ENCODE peak calls at places on chromosomes 3 and 15, in six cellular contexts. W, N, C, J, F and H are unnamed samples.

GRCh38 chr3:115272036-115272824 is 125.1 kb upstream of the ZBTB20 start:
- DNase-seq in N (no peak), C (no peak), F (peak; percentile 68), W (no peak), J (no peak), H (no peak)

GRCh38 chr3:72818915-72819314 is 29.3 kb downstream of the SHQ1 start:
- DNase-seq in C (no peak), J (no peak), N (no peak), F (peak; percentile 61), W (no peak), H (no peak)

GRCh38 chr15:65981837-65982696 is 112.8 kb downstream of the RAB11A start:
- DNase-seq in J (peak; percentile 9), W (peak; percentile 64), N (no peak), F (no peak), C (no peak), H (peak; percentile 50)

GRCh38 chr3:124829175-124829818 is 57.9 kb downstream of the ITGB5 start:
- DNase-seq in F (no peak), J (no peak), N (no peak), C (peak; percentile 46), W (no peak), H (no peak)

GRCh38 chr3:57974796-57975388 is 33.3 kb upstream of the FLNB start:
- DNase-seq in F (peak; percentile 95), N (peak; percentile 82), W (no peak), C (no peak), J (no peak), H (no peak)

GRCh38 chr15:56342653-56343052 is 22.6 kb upstream of the TEX9 start:
- DNase-seq in W (no peak), F (peak; percentile 33), J (no peak), N (no peak), C (no peak), H (no peak)

GRCh38 chr3:195711813-195712534 is 8.8 kb upstream of the MUC20 start:
- DNase-seq in W (no peak), N (no peak), J (no peak), C (no peak), F (no peak), H (peak; percentile 72)

GRCh38 chr3:125054436-125055164 is 1.2 kb downstream of the HEG1 start:
- DNase-seq in W (no peak), C (peak; percentile 45), J (peak; percentile 12), F (peak; percentile 68), N (no peak), H (peak; percentile 39)

GRCh38 chr15:39153058-39153457 is 427.8 kb upstream of the THBS1 start:
- DNase-seq in N (no peak), W (no peak), C (no peak), F (no peak), J (no peak), H (no peak)

GRCh38 chr3:66816110-66816761 is 181.9 kb upstream of the KBTBD8 start:
- DNase-seq in W (no peak), C (no peak), J (no peak), F (peak; percentile 79), N (no peak), H (no peak)

GRCh38 chr15:49185473-49185872 is 15.4 kb downstream of the GALK2 start:
- DNase-seq in J (no peak), W (no peak), F (no peak), C (no peak), N (no peak), H (no peak)

DNA sequence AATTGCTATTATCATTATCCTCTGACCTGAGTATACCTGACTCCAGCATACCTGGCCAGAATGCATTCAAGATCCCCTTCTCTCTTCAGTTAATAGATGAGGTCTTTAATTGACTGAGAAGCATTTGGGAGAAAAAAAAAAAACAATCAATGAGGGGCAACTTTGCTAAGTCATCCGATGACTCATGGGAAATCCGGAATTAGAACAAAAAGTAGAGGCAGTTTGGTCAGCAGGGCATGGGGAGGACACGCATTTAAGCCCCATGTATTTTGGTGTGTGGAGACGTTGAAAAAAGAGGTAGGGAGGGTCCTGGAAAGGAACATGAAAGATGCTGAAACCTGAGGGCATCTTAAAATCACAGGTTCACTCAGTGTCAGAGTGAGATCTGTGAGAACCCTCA is 256.2 kb downstream of the RORA start:
- DNase-seq in F (peak; percentile 46), J (no peak), C (no peak), W (no peak), N (no peak), H (no peak)
- H3K4me3 ChIP-seq in F (no peak overlapping the region), J (no peak overlapping the region), C (no peak overlapping the region), W (no peak overlapping the region), N (no peak overlapping the region), H (no peak overlapping the region)

GRCh38 chr3:21750831-21751391 is at the start of gene ZNF385D:
- DNase-seq in C (peak; percentile 80), F (peak; percentile 61), J (no peak), W (no peak), N (no peak), H (no peak)
- H3K27ac ChIP-seq in C (peak within 1 kb of the TSS; percentile 41), F (peak within 1 kb of the TSS; percentile 37), J (no peak within 1 kb of the TSS), W (no peak within 1 kb of the TSS), N (peak within 1 kb of the TSS; percentile 39), H (no peak within 1 kb of the TSS)

DNA sequence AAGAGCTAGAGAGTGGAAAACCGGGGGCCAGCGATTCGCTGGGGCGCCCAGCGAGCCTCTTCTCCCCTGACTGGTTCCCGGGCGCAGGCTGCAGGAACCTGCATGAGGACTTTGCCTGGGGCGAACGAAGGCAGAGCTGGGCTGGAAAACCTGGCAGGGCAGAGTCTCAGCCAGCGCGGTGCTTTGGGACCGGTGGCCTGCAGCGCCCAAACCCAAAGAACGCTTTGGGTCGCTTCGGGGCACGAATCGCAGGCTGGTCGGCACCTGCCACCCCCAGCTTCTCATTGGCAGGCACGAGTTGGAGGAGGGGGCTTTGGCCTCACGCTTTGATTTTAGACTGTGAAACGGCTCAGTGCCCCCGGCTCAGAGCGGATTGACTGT is 3.0 kb downstream of the ONECUT1 start:
- DNase-seq in N (no peak), J (no peak), W (no peak), C (no peak), F (no peak), H (no peak)
- H3K4me3 ChIP-seq in N (no peak overlapping the region), J (no peak overlapping the region), W (no peak overlapping the region), C (no peak overlapping the region), F (no peak overlapping the region), H (no peak overlapping the region)

GRCh38 chr15:31440754-31441298 is 114.2 kb downstream of the KLF13 start:
- DNase-seq in W (peak; percentile 42), N (no peak), C (peak; percentile 83), F (peak; percentile 56), J (no peak), H (no peak)
- H3K27ac ChIP-seq in W (peak overlapping the region; percentile 69), N (peak overlapping the region; percentile 62), C (peak overlapping the region; percentile 29), F (no peak overlapping the region), J (peak overlapping the region; percentile 58), H (peak overlapping the region; percentile 23)

GRCh38 chr3:36381311-36381956 is 1.1 kb downstream of the STAC start:
- DNase-seq in N (no peak), J (no peak), F (no peak), C (no peak), W (no peak), H (no peak)
- H3K4me3 ChIP-seq in N (peak overlapping the region; percentile 73), J (no peak overlapping the region), F (peak overlapping the region; percentile 68), C (no peak overlapping the region), W (no peak overlapping the region), H (no peak overlapping the region)